ENCODE peak calls at places on chromosomes 12 and 14, in six cellular contexts. L, J, Z, A, W and M are unnamed samples.

GRCh38 chr12:88698471-88698870 is 118.2 kb upstream of the KITLG start:
- DNase-seq in L (no peak), J (no peak), Z (no peak), A (no peak), W (no peak), M (no peak)

GRCh38 chr12:103924761-103925641 is 5.2 kb upstream of the HSP90B1 start:
- DNase-seq in L (no peak), J (no peak), Z (no peak), A (no peak), W (peak; percentile 81), M (peak; percentile 39)

GRCh38 chr12:4725057-4725456 is 4.9 kb downstream of the GALNT8 start:
- DNase-seq in L (no peak), J (no peak), Z (no peak), A (no peak), W (no peak), M (no peak)

GRCh38 chr12:24822121-24822899 is 126.6 kb downstream of the BCAT1 start:
- DNase-seq in L (no peak), J (no peak), Z (no peak), A (no peak), W (peak; percentile 87), M (no peak)

GRCh38 chr12:107685360-107686248 is at the start of gene PWP1:
- DNase-seq in L (peak; percentile 96), J (peak; percentile 94), Z (peak; percentile 91), A (peak; percentile 96), W (peak; percentile 95), M (peak; percentile 94)

GRCh38 chr14:95935228-95935822 is 58.7 kb downstream of the TUNAR start:
- DNase-seq in L (no peak), J (no peak), Z (no peak), A (peak; percentile 32), W (peak; percentile 46), M (no peak)

GRCh38 chr14:55333785-55334485 is 62.7 kb downstream of the FBXO34 start:
- DNase-seq in L (no peak), J (no peak), Z (no peak), A (no peak), W (no peak), M (no peak)

GRCh38 chr12:124597041-124597440 is 29.6 kb upstream of the NCOR2 start:
- DNase-seq in L (no peak), J (no peak), Z (no peak), A (no peak), W (no peak), M (no peak)

GRCh38 chr12:20274008-20274407 is 94.3 kb upstream of the PDE3A start:
- DNase-seq in L (no peak), J (no peak), Z (no peak), A (no peak), W (no peak), M (no peak)

GRCh38 chr14:96634481-96634880 is 132.3 kb downstream of the PAPOLA start:
- DNase-seq in L (no peak), J (peak; percentile 47), Z (no peak), A (no peak), W (no peak), M (no peak)

GRCh38 chr12:26125451-26126339 is 858 bp upstream of the BHLHE41 start:
- DNase-seq in L (peak; percentile 75), J (peak; percentile 85), Z (peak; percentile 10), A (peak; percentile 78), W (peak; percentile 63), M (peak; percentile 69)

GRCh38 chr12:6355491-6356373 is 13.9 kb upstream of the TNFRSF1A start:
- DNase-seq in L (no peak), J (no peak), Z (no peak), A (no peak), W (no peak), M (no peak)

GRCh38 chr12:111488271-111488670 is 82.5 kb downstream of the SH2B3 start:
- DNase-seq in L (no peak), J (no peak), Z (no peak), A (no peak), W (peak; percentile 58), M (no peak)

GRCh38 chr12:1204581-1205121 is 213.6 kb downstream of the ERC1 start:
- DNase-seq in L (no peak), J (no peak), Z (no peak), A (peak; percentile 87), W (peak; percentile 61), M (no peak)